ENCODE peak calls at places on chromosomes 6 and 20, in four cellular contexts. One of them, this sample, is unnamed.
A peak's percentile ranks its signal among the peaks of the same experiment; 100 is the strongest.

GRCh38 chr20:8291873-8292272 is 159.8 kb downstream of the PLCB1 start:
- DNase-seq in K562: no peak
- DNase-seq in HL-60: no peak
- DNase-seq in GM12891: no peak
- DNase-seq in this sample: no peak

GRCh38 chr6:148365037-148365436 is 22.4 kb downstream of the SASH1 start:
- DNase-seq in GM12891: no peak
- DNase-seq in K562: no peak
- DNase-seq in HL-60: no peak
- DNase-seq in this sample: no peak

GRCh38 chr6:46932941-46933340 is 11.2 kb upstream of the ADGRF5 start:
- DNase-seq in K562: no peak
- DNase-seq in HL-60: no peak
- DNase-seq in GM12891: no peak
- DNase-seq in this sample: no peak

GRCh38 chr6:80508885-80509630 is 402.6 kb downstream of the BCKDHB start:
- DNase-seq in K562: no peak
- DNase-seq in GM12891: no peak
- DNase-seq in HL-60: no peak
- DNase-seq in this sample: no peak

GRCh38 chr6:45289751-45290514 is 38.2 kb upstream of the RUNX2 start:
- DNase-seq in GM12891: no peak
- DNase-seq in K562: no peak
- DNase-seq in HL-60: no peak
- DNase-seq in this sample: no peak

GRCh38 chr6:167469101-167469500 is 144.2 kb downstream of the TTLL2 start:
- DNase-seq in GM12891: no peak
- DNase-seq in K562: no peak
- DNase-seq in HL-60: no peak
- DNase-seq in this sample: no peak

GRCh38 chr20:16349518-16350295 is 223.5 kb downstream of the KIF16B start:
- DNase-seq in GM12891: no peak
- DNase-seq in HL-60: no peak
- DNase-seq in K562: no peak
- DNase-seq in this sample: no peak

GRCh38 chr6:148239215-148239614 is 103.4 kb upstream of the SASH1 start:
- DNase-seq in K562: no peak
- DNase-seq in GM12891: no peak
- DNase-seq in HL-60: no peak
- DNase-seq in this sample: no peak

GRCh38 chr20:17797579-17797978 is 97.8 kb downstream of the BANF2 start:
- DNase-seq in K562: no peak
- DNase-seq in GM12891: no peak
- DNase-seq in HL-60: no peak
- DNase-seq in this sample: no peak

GRCh38 chr6:111523484-111524166 is 40.6 kb upstream of the REV3L start:
- DNase-seq in K562: no peak
- DNase-seq in GM12891: no peak
- DNase-seq in HL-60: no peak
- DNase-seq in this sample: no peak

DNA sequence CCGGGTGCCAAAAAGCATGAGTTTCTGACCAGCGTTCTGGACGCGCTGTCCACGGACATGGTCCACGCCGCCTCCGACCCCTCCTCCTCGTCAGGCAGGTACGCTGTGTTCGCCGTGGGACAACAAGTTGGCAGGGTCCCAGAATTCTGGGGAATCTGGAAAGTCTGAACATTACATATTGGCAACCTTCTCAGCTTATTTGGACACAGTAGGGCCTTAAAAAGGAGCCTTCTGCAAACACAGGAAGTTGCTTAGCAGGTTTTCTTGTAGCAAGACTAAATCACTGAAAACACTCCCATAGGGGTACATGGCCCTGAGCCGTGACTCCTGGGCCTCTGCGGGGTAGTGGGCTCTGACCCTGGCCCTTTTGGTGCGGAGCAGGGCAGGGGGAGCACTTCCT is 209.7 kb downstream of the SMOC2 start:
- DNase-seq in GM12891: no peak
- DNase-seq in HL-60: no peak
- DNase-seq in K562: no peak
- DNase-seq in this sample: no peak
- TF ChIP-seq SPI1 in GM12891: no peak
- TF ChIP-seq SPI1 in HL-60: no peak
- TF ChIP-seq SPI1 in K562: no peak
- TF ChIP-seq SPI1 in this sample: no peak

DNA sequence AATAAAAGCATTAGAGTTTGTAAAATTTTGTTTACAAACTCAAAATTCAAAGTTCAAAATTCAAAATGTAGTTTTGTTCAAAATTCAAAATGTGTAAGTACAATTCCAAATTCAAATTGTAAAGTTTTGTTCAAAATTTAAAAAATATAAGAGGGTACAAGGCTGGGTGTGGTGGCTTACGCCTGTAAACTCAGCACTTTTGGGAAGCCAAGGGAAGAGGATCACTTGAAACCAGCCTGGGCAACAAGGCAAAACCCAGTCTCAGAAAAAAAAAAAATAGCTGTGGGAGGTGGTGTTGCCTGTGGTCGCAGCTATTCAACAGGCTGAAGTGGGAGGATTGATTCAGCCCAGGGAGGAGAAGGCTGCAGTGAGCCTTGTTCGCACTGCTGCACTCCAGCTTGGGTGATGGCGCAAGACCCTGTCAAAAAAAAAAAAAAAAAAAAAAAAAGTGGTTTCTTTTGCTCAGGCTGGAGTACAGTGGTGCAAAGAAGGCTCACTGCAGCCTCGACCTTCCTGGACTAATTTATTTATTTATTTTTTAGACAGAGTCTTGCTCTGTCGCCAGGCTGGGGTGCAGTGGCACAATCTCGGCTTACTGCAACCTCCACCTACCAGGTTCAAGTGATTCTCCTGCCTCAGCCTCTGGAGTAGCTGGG is 5.4 kb upstream of the ZBTB12 start:
- DNase-seq in K562: no peak
- DNase-seq in GM12891: no peak
- DNase-seq in HL-60: peak; percentile 90
- DNase-seq in this sample: no peak
- TF ChIP-seq SPI1 in K562: no peak
- TF ChIP-seq SPI1 in GM12891: no peak
- TF ChIP-seq SPI1 in HL-60: no peak
- TF ChIP-seq SPI1 in this sample: no peak

GRCh38 chr6:108168501-108168979 is 2.7 kb downstream of the NR2E1 start:
- DNase-seq in HL-60: no peak
- DNase-seq in K562: no peak
- DNase-seq in GM12891: no peak
- DNase-seq in this sample: no peak
- TF ChIP-seq SPI1 in HL-60: no peak
- TF ChIP-seq SPI1 in K562: no peak
- TF ChIP-seq SPI1 in GM12891: no peak
- TF ChIP-seq SPI1 in this sample: no peak

GRCh38 chr20:19726126-19726525 is 31.9 kb upstream of the RIN2 start:
- DNase-seq in GM12891: no peak
- DNase-seq in HL-60: no peak
- DNase-seq in K562: no peak
- DNase-seq in this sample: no peak
- TF ChIP-seq SPI1 in GM12891: no peak
- TF ChIP-seq SPI1 in HL-60: no peak
- TF ChIP-seq SPI1 in K562: no peak
- TF ChIP-seq SPI1 in this sample: no peak

GRCh38 chr6:31742894-31743293 is 3.1 kb downstream of the MSH5 start:
- DNase-seq in K562: no peak
- DNase-seq in GM12891: no peak
- DNase-seq in HL-60: no peak
- DNase-seq in this sample: no peak

GRCh38 chr6:31739639-31740396 is at the start of gene MSH5:
- DNase-seq in GM12891: peak; percentile 90
- DNase-seq in HL-60: peak; percentile 99
- DNase-seq in K562: peak; percentile 100
- DNase-seq in this sample: peak; percentile 98

GRCh38 chr6:31741815-31742214 is 2.0 kb downstream of the MSH5 start:
- DNase-seq in GM12891: no peak
- DNase-seq in HL-60: no peak
- DNase-seq in K562: no peak
- DNase-seq in this sample: no peak

GRCh38 chr6:31738048-31738979 is 1.5 kb upstream of the MSH5 start:
- DNase-seq in HL-60: peak; percentile 90
- DNase-seq in GM12891: no peak
- DNase-seq in K562: peak; percentile 75
- DNase-seq in this sample: peak; percentile 75

DNA sequence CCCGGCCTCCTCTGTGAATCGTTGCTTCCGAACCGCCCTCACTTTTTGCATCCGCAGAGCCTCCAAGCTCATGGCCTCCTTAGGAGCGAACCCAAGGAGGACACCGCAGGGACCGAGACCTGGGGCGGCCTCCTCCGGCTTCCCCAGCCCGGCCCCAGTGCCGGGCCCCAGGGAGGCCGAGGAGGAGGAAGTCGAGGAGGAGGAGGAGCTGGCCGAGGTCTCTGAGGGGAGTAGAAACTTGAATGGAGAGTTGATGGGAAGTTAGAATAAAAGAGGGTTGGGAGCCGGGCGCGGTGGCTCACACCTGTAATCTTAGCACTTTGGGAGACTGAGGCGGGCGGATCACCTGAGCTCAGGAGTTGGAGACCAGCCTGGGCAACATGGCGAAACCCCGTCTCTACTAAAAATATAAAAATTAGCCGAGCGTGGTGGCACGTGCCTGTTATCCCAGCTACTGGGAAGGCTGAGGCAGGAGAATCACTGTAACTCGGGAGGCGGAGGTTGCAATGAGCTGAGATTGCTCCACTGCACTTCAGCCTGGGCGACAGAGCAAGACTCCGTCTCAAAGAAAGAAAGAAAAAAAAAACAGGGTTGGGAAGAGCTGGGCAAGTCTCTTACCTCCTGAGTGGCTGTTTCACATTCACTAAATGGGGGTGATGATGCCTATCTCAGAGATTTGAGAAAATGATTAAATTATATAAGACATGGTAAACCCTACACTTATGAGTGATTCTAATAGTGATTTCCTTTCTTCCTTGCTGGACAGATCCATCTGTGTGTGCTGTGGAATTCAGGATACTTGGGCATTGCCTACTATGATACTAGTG is 805 bp downstream of the MSH5 start:
- DNase-seq in K562: no peak
- DNase-seq in GM12891: no peak
- DNase-seq in HL-60: no peak
- DNase-seq in this sample: no peak
- TF ChIP-seq SPI1 in K562: peak; percentile 61
- TF ChIP-seq SPI1 in GM12891: no peak
- TF ChIP-seq SPI1 in HL-60: peak; percentile 29
- TF ChIP-seq SPI1 in this sample: no peak

GRCh38 chr6:137370871-137371633 is 123.1 kb downstream of the OLIG3 start:
- DNase-seq in HL-60: no peak
- DNase-seq in GM12891: no peak
- DNase-seq in K562: no peak
- DNase-seq in this sample: peak; percentile 34
- TF ChIP-seq SPI1 in HL-60: peak; percentile 50
- TF ChIP-seq SPI1 in GM12891: peak; percentile 94
- TF ChIP-seq SPI1 in K562: no peak
- TF ChIP-seq SPI1 in this sample: peak; percentile 90

GRCh38 chr6:132423839-132424238 is 22.6 kb upstream of the MOXD1 start:
- DNase-seq in HL-60: no peak
- DNase-seq in K562: no peak
- DNase-seq in GM12891: no peak
- DNase-seq in this sample: no peak
- TF ChIP-seq SPI1 in HL-60: no peak
- TF ChIP-seq SPI1 in K562: no peak
- TF ChIP-seq SPI1 in GM12891: no peak
- TF ChIP-seq SPI1 in this sample: no peak

DNA sequence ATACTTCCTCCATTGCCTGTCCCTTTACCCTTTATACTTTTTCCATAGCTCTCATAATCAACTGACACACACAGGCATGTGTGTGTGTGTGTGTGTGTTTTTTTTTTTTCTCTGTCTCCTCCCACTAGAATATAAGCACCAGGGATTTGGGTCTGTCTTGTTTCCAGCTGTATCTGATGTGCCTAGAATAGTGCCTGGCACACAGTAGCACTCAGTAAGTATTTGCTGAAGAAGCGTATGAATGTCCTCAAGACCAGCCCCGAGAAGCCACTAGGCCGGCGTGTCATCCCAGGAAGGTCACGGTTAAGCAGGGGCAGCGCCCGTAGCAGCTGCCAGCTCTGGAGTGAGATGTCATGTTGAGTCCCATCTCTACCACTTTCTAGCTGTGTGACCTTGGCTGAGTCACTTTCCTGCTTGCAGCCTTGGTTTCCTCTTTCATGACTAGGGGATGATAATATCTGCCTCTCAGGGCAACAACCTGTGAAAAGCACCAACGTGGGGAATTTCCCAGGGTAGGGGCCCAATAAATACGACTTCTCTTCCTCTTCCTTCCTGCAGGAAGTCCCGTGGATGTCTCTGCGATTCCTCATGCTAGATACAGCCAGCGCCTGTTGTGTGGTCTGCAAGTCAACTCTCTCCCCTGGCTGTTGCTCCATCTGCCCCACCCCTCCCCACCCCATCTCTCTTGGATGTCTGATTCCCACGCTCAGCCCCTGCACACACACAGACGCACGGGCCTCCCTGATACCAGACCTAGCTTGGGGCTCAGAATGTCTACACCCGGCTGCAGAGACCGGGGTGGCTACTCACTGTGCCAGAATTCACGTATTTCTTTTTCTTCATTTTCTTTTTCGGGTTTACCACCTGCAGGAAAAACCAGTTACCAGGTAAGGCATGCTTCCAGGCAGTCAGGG is 58.1 kb downstream of the RAB44 start:
- DNase-seq in K562: no peak
- DNase-seq in HL-60: peak; percentile 73
- DNase-seq in GM12891: no peak
- DNase-seq in this sample: peak; percentile 91
- TF ChIP-seq SPI1 in K562: peak; percentile 52
- TF ChIP-seq SPI1 in HL-60: peak; percentile 32
- TF ChIP-seq SPI1 in GM12891: peak; percentile 58
- TF ChIP-seq SPI1 in this sample: peak; percentile 48

GRCh38 chr20:38569747-38570519 is 11.1 kb upstream of the ADIG start:
- DNase-seq in GM12891: no peak
- DNase-seq in K562: no peak
- DNase-seq in HL-60: no peak
- DNase-seq in this sample: no peak

GRCh38 chr20:38579219-38579618 is 1.8 kb upstream of the ADIG start:
- DNase-seq in HL-60: no peak
- DNase-seq in GM12891: no peak
- DNase-seq in K562: no peak
- DNase-seq in this sample: no peak

DNA sequence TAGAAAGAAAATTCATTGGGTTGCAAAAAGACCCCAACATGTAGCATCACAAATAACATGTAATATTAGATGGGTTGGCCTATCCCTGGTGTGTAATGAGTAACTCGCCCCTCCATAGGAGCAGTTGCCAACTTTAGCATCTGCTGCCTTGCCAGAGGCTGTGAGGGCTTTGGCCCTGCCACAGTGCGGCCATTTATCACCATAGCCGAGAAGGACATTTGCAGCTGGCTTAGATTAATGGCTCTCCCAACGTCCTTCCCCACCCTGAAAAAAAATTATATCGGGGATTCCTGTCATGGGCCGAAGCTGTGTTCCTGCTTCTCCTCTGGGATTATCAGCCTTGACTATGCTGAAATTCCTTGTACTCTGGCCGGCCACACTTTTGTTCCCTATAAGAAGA is 7.6 kb upstream of the ADIG start:
- DNase-seq in K562: no peak
- DNase-seq in GM12891: no peak
- DNase-seq in HL-60: no peak
- DNase-seq in this sample: no peak
- TF ChIP-seq SPI1 in K562: no peak
- TF ChIP-seq SPI1 in GM12891: no peak
- TF ChIP-seq SPI1 in HL-60: no peak
- TF ChIP-seq SPI1 in this sample: no peak

GRCh38 chr6:99282479-99283062 is 66.9 kb downstream of the FAXC start:
- DNase-seq in GM12891: no peak
- DNase-seq in K562: no peak
- DNase-seq in HL-60: no peak
- DNase-seq in this sample: no peak
- TF ChIP-seq SPI1 in GM12891: no peak
- TF ChIP-seq SPI1 in K562: no peak
- TF ChIP-seq SPI1 in HL-60: no peak
- TF ChIP-seq SPI1 in this sample: no peak